ENCODE peak calls at places on chromosomes 5 and 9, in eight cellular contexts. P, U, E, Z, G, Y, N and V are unnamed samples.

GRCh38 chr5:95347516-95348140 is 43.5 kb upstream of the FAM81B start:
- DNase-seq in Y (no peak), P (no peak), U (no peak), N (no peak), E (no peak), Z (no peak), G (no peak), V (no peak)

GRCh38 chr9:137083418-137084004 is 3.3 kb upstream of the MAN1B1 start:
- DNase-seq in Y (no peak), U (peak), Z (peak), E (no peak), N (no peak), P (peak), G (peak), V (peak)

GRCh38 chr9:96169488-96169887 is 132.5 kb downstream of the HSD17B3 start:
- DNase-seq in U (peak), G (no peak), N (peak), Y (peak), E (no peak), P (no peak), Z (no peak), V (no peak)

GRCh38 chr9:134182554-134183219 is 18.3 kb upstream of the RNU6ATAC start:
- DNase-seq in Y (no peak), G (no peak), E (peak), Z (no peak), N (no peak), P (peak), U (no peak), V (no peak)

GRCh38 chr5:134135091-134135655 is 20.7 kb downstream of the TCF7 start:
- DNase-seq in Z (no peak), E (peak), G (no peak), Y (no peak), U (peak), N (no peak), P (peak), V (no peak)

GRCh38 chr5:98173334-98173733 is 600.1 kb upstream of the RGMB start:
- DNase-seq in N (no peak), Y (no peak), G (no peak), Z (no peak), U (no peak), P (no peak), E (no peak), V (peak)

GRCh38 chr9:14417230-14417629 is 103.3 kb upstream of the NFIB start:
- DNase-seq in E (no peak), N (no peak), G (no peak), U (no peak), Z (no peak), P (no peak), Y (no peak), V (no peak)

GRCh38 chr5:139105621-139106071 is 92.5 kb downstream of the SIL1 start:
- DNase-seq in Y (no peak), Z (no peak), E (no peak), N (peak), P (no peak), G (no peak), U (no peak), V (no peak)

GRCh38 chr9:78871452-78872331 is 574.8 kb downstream of the PSAT1 start:
- DNase-seq in Z (peak), E (no peak), G (no peak), Y (no peak), U (no peak), P (no peak), N (no peak), V (peak)

GRCh38 chr5:69213513-69214215 is 21.0 kb upstream of the CDK7 start:
- DNase-seq in E (no peak), U (no peak), Y (no peak), P (no peak), N (no peak), Z (no peak), G (no peak), V (peak)

GRCh38 chr5:177473461-177473991 is at the start of gene DBN1:
- DNase-seq in E (no peak), Y (peak), U (peak), G (no peak), Z (no peak), P (peak), N (peak), V (no peak)

GRCh38 chr5:14036947-14037346 is 92.5 kb upstream of the DNAH5 start:
- DNase-seq in Z (no peak), P (no peak), U (no peak), Y (no peak), E (no peak), G (no peak), N (no peak), V (no peak)

GRCh38 chr5:104237574-104237973 is 675.0 kb upstream of the NUDT12 start:
- DNase-seq in Y (no peak), E (no peak), Z (no peak), P (no peak), U (no peak), N (no peak), G (no peak), V (no peak)

GRCh38 chr5:77423022-77423750 is 68.9 kb downstream of the WDR41 start:
- DNase-seq in P (no peak), Z (no peak), U (no peak), E (no peak), Y (no peak), G (no peak), N (no peak), V (no peak)

GRCh38 chr5:176862330-176862995 is 36.7 kb downstream of the HK3 start:
- DNase-seq in Z (no peak), G (no peak), Y (no peak), E (no peak), U (no peak), P (no peak), N (no peak), V (no peak)

GRCh38 chr9:12054235-12054634 is 639.0 kb upstream of the TYRP1 start:
- DNase-seq in N (no peak), E (no peak), Z (no peak), G (no peak), P (no peak), U (no peak), Y (no peak), V (no peak)

GRCh38 chr9:25517701-25518100 is 160.5 kb downstream of the TUSC1 start:
- DNase-seq in N (no peak), Z (no peak), E (no peak), P (no peak), Y (no peak), U (no peak), G (no peak), V (no peak)

GRCh38 chr5:50299896-50300295 is 141.2 kb downstream of the EMB start:
- DNase-seq in Z (no peak), P (no peak), G (no peak), Y (no peak), E (no peak), U (no peak), N (no peak), V (no peak)

GRCh38 chr9:35665471-35665818 is 450 bp upstream of the ARHGEF39 start:
- DNase-seq in P (no peak), G (no peak), U (no peak), N (no peak), Y (no peak), E (no peak), Z (no peak), V (no peak)

GRCh38 chr9:87554177-87554940 is 56.7 kb downstream of the DAPK1 start:
- DNase-seq in G (no peak), Z (no peak), P (no peak), E (no peak), U (no peak), N (no peak), Y (no peak), V (no peak)

GRCh38 chr5:76401801-76402250 is 1.3 kb upstream of the IQGAP2 start:
- DNase-seq in N (no peak), Z (no peak), U (peak), Y (no peak), P (peak), E (peak), G (peak), V (no peak)

GRCh38 chr9:94110821-94111252 is 26.6 kb downstream of the PTPDC1 start:
- DNase-seq in P (no peak), Z (peak), N (no peak), U (no peak), E (no peak), Y (no peak), G (no peak), V (no peak)

GRCh38 chr5:58565033-58565432 is 17.8 kb upstream of the RAB3C start:
- DNase-seq in E (no peak), U (no peak), Z (no peak), N (no peak), Y (no peak), G (no peak), P (no peak), V (no peak)

GRCh38 chr5:1213508-1214162 is 11.5 kb upstream of the SLC6A18 start:
- DNase-seq in E (no peak), N (no peak), G (no peak), Z (no peak), Y (no peak), P (no peak), U (no peak), V (no peak)

GRCh38 chr9:70427161-70427945 is 12.9 kb upstream of the KLF9 start:
- DNase-seq in P (no peak), Y (no peak), U (no peak), G (no peak), N (no peak), Z (no peak), E (no peak), V (no peak)

GRCh38 chr5:179825655-179826182 is 5.0 kb downstream of the SQSTM1 start:
- DNase-seq in G (no peak), P (no peak), Y (no peak), E (peak), N (no peak), U (peak), Z (no peak), V (no peak)

GRCh38 chr5:113047733-113048652 is 71.4 kb downstream of the DCP2 start:
- DNase-seq in E (no peak), G (peak), U (no peak), Z (no peak), Y (no peak), N (no peak), P (no peak), V (no peak)

GRCh38 chr9:108639736-108640135 is 216.1 kb downstream of the ACTL7B start:
- DNase-seq in N (no peak), E (no peak), P (no peak), G (no peak), U (no peak), Y (no peak), Z (no peak), V (no peak)

GRCh38 chr5:66595877-66596790 is at the start of gene MAST4:
- DNase-seq in G (no peak), E (no peak), U (peak), Z (no peak), N (peak), P (peak), Y (peak), V (peak)

GRCh38 chr5:14266171-14266570 is 123.0 kb downstream of the TRIO start:
- DNase-seq in Y (no peak), N (no peak), P (no peak), G (no peak), Z (no peak), E (no peak), U (no peak), V (no peak)

GRCh38 chr9:88579363-88579715 is 44.4 kb downstream of the NXNL2 start:
- DNase-seq in G (no peak), E (no peak), Y (no peak), U (no peak), Z (no peak), P (no peak), N (no peak), V (no peak)

GRCh38 chr9:88577256-88577655 is 42.3 kb downstream of the NXNL2 start:
- DNase-seq in N (no peak), Y (no peak), P (no peak), U (no peak), G (no peak), E (no peak), Z (no peak), V (no peak)

GRCh38 chr9:88574993-88575392 is 40.0 kb downstream of the NXNL2 start:
- DNase-seq in E (no peak), U (no peak), N (no peak), G (no peak), P (no peak), Z (no peak), Y (no peak), V (no peak)

GRCh38 chr9:88578486-88579362 is 43.7 kb downstream of the NXNL2 start:
- DNase-seq in P (peak), Y (peak), U (peak), G (peak), N (peak), Z (no peak), E (peak), V (no peak)

DNA sequence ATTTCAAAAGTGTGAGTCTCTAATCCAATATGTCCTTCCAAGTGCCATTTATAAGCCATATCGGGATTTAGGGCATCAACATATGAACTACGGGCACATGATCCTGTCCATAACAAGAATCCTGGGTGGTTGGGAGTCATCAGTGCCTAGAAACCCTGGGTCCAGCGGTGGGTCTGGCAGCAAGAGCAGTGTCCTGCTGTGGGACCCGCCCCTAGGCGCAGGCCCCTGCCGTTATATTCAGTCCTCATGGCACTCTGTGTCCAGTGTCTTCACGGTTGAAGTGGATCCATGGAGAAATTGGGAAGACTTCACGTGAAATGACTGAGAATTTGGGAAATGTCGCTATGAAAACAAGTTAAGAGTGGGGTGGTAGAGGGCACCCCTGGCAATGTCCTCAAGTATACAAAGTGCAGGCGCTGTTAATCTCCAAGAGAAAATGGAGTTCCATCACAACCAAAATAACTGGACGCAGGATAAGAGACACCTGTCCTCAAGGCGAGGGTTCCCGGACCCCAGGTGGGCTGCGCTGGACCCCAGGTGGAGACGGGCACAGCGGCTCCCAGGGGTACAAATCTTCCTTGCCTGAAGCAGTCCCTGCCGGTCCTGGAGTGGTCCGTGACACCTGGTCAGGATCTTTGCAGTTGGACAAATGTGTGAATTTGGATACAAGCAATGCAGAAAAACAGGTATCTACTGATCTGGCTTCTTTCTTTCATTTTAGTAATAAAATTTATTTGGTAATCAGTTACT is 42.9 kb downstream of the NXNL2 start:
- DNase-seq in G (no peak), N (no peak), Y (no peak), E (no peak), U (no peak), Z (no peak), P (no peak), V (no peak)
- H3K4me3 ChIP-seq in G (no peak), N (no peak), Y (no peak), E (no peak), U (no peak), Z (no peak), P (no peak), V (no peak)

GRCh38 chr5:74934949-74935751 is 69.0 kb upstream of the FAM169A start:
- DNase-seq in E (peak), P (no peak), U (no peak), G (no peak), Y (peak), Z (no peak), N (no peak), V (no peak)

GRCh38 chr5:74940782-74941363 is 74.7 kb upstream of the FAM169A start:
- DNase-seq in N (no peak), U (no peak), P (no peak), Z (no peak), G (no peak), Y (no peak), E (no peak), V (no peak)

GRCh38 chr5:74942622-74943286 is 76.6 kb upstream of the FAM169A start:
- DNase-seq in P (no peak), Z (no peak), E (no peak), N (no peak), G (no peak), Y (no peak), U (no peak), V (no peak)

GRCh38 chr5:74935752-74936091 is 69.5 kb upstream of the FAM169A start:
- DNase-seq in Y (no peak), N (no peak), G (no peak), Z (no peak), E (no peak), P (no peak), U (no peak), V (no peak)

DNA sequence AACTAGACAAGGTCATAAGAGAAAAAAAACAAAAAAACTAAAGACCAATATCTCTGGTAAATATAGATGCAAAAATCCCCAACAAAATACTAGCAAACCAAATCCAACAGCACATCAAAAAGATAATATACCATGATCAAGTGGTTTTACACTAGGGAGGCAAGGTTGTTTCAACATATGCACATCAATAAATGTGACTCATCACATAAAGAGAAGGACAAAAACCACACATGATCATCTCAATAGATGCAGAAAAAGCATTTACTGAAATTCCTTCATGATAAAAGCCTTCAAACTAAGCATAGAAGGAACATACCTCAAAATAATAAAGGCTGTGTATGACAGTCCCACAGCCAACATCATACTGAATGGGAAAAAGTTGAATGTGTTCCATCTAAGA is 72.1 kb upstream of the FAM169A start:
- DNase-seq in G (no peak), N (no peak), Y (no peak), Z (no peak), U (no peak), E (no peak), P (no peak), V (no peak)
- TF ChIP-seq CTCF in G (no peak), N (no peak), Y (no peak), Z (no peak), U (no peak), E (no peak), P (no peak), V (no peak)

GRCh38 chr9:129335456-129336129 is 157.5 kb upstream of the IER5L start:
- DNase-seq in G (no peak), Z (no peak), N (peak), Y (no peak), U (no peak), P (no peak), E (no peak), V (no peak)

GRCh38 chr9:129336130-129336528 is 158.1 kb upstream of the IER5L start:
- DNase-seq in E (no peak), U (no peak), N (no peak), Y (no peak), G (no peak), P (no peak), Z (no peak), V (no peak)

GRCh38 chr9:129338701-129339445 is 160.8 kb upstream of the IER5L start:
- DNase-seq in U (no peak), G (no peak), Z (peak), N (no peak), Y (no peak), E (no peak), P (no peak), V (no peak)

GRCh38 chr9:129336601-129337286 is 158.7 kb upstream of the IER5L start:
- DNase-seq in U (peak), G (no peak), N (peak), E (peak), P (no peak), Y (peak), Z (peak), V (no peak)

DNA sequence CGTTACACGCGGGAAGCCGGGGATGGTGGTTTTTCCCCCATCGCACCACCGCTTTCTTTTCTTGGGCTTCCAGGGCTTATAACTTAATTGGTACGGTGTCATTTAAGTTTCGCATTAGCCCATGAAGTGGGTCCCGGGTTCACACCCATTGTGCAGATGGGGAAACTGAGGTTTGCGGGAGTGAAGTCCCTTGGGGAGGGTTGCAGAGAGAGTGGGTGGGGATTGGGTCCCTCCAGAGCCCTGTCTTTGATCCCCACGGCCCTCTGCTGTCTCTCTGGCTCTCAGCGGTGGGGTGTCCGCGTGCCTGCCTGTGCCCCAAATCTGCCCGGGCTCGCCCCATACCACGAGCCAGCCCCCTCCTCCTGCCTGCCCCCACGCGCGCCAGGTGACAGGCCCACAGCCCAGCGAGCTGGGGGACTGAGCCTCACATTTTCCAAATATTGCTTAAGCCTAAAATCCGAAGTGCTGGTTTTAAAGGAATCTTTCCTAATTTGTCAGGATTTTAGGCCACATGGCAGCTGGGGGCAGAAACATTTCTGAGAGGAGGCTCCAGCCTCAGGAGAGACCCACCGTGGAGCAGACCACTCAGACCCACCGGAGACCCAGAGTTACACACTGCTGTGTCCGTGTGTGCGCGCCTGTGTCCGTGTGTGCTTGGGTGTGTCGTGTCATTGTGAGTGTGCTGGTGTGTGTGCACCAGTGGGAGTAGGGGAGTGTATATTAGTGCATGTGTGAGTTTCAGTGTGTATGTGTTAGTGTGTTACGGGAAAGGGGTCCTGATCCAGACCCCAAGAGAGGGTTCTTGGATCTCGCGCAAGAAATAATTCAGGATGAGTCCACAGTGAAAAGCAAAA is 159.5 kb upstream of the IER5L start:
- DNase-seq in U (no peak), Z (no peak), P (no peak), E (no peak), G (no peak), Y (no peak), N (no peak), V (no peak)
- H3K4me3 ChIP-seq in U (peak), Z (peak), P (peak), E (peak), G (no peak), Y (peak), N (no peak), V (no peak)

DNA sequence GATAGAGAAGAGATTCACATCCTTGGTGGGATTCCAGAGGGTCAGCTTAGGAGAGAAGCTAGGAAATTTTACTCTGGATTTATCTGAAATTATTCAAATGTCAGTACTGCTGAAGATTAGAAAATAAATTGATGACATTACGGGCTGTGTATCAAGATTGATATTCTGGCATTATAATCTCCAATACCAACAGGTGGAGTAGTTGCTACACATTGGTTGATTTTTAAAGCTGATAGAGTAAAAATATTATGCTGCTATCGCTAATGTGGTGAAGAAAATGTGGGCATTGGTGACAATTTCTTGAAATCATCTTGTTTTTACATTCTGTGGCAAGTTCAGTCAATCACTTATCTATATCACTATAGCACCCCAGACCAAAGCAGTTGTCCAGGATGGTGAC is 378.5 kb downstream of the MTRR start:
- DNase-seq in E (no peak), G (no peak), U (no peak), N (no peak), Z (no peak), Y (no peak), P (no peak), V (no peak)
- TF ChIP-seq CTCF in E (no peak), G (no peak), U (no peak), N (peak), Z (no peak), Y (no peak), P (no peak), V (no peak)

GRCh38 chr5:63958654-63959053 is 3.6 kb downstream of the HTR1A start:
- DNase-seq in E (no peak), P (no peak), N (no peak), G (no peak), U (no peak), Z (no peak), Y (no peak), V (no peak)
- H3K4me3 ChIP-seq in E (no peak), P (no peak), N (no peak), G (no peak), U (no peak), Z (no peak), Y (peak), V (no peak)